ENCODE peak calls at places on chromosomes 6 and 20, in five cellular contexts. H is heart left ventricle, U is choroid plexus epithelial cell, Z is cardiac fibroblast, A is fibroblast of mammary gland. R is an unnamed sample.

GRCh38 chr6:168196881-168197635 is 118.0 kb upstream of the FRMD1 start:
- DNase-seq in H (peak; percentile 13), A (no peak), Z (no peak), U (no peak), R (no peak)

GRCh38 chr20:32737371-32738223 is 5.7 kb downstream of the COMMD7 start:
- DNase-seq in U (peak; percentile 81), H (no peak), A (peak; percentile 87), Z (peak; percentile 87), R (no peak)

GRCh38 chr6:168418631-168419250 is 22.2 kb upstream of the SMOC2 start:
- DNase-seq in U (no peak), H (no peak), Z (no peak), A (no peak), R (no peak)

GRCh38 chr6:34489229-34489805 is 23.4 kb downstream of the PACSIN1 start:
- DNase-seq in A (no peak), H (no peak), U (no peak), Z (no peak), R (no peak)

GRCh38 chr6:25050356-25050755 is 114.6 kb upstream of the RIPOR2 start:
- DNase-seq in H (no peak), U (peak; percentile 88), Z (peak; percentile 41), A (peak; percentile 86), R (no peak)

GRCh38 chr6:162032620-162033019 is 694.9 kb downstream of the PRKN start:
- DNase-seq in H (no peak), A (peak; percentile 89), U (peak; percentile 66), Z (peak; percentile 26), R (no peak)

GRCh38 chr6:143110572-143110971 is 49.9 kb downstream of the AIG1 start:
- DNase-seq in U (peak; percentile 45), Z (peak; percentile 60), A (peak; percentile 63), H (no peak), R (no peak)

GRCh38 chr20:63978319-63979220 is 872 bp downstream of the SAMD10 start:
- DNase-seq in U (peak; percentile 45), Z (peak; percentile 32), H (peak; percentile 84), A (no peak), R (peak; percentile 78)

GRCh38 chr6:160919713-160920112 is 71.9 kb upstream of the MAP3K4 start:
- DNase-seq in U (peak; percentile 91), H (no peak), Z (peak; percentile 93), A (peak; percentile 92), R (no peak)

GRCh38 chr6:124319410-124319809 is 515.7 kb downstream of the NKAIN2 start:
- DNase-seq in Z (no peak), U (no peak), H (no peak), A (no peak), R (no peak)

GRCh38 chr6:128233501-128233900 is 286.9 kb downstream of the PTPRK start:
- DNase-seq in U (no peak), A (no peak), Z (no peak), H (no peak), R (no peak)

GRCh38 chr20:44720994-44721784 is 6.0 kb downstream of the CCN5 start:
- DNase-seq in Z (peak; percentile 92), A (peak; percentile 86), U (peak; percentile 82), H (peak; percentile 63), R (no peak)

GRCh38 chr6:42545226-42545773 is 18.5 kb upstream of the UBR2 start:
- DNase-seq in A (no peak), U (no peak), Z (no peak), H (no peak), R (no peak)

GRCh38 chr6:116500969-116501433 is 10.4 kb upstream of the CALHM5 start:
- DNase-seq in H (no peak), Z (peak; percentile 17), A (peak; percentile 38), U (peak; percentile 45), R (no peak)

GRCh38 chr6:3247255-3248146 is 11.2 kb upstream of the PSMG4 start:
- DNase-seq in A (peak; percentile 82), U (peak; percentile 97), H (peak; percentile 62), Z (peak; percentile 86), R (no peak)

GRCh38 chr20:63006611-63007471 is at the start of gene BHLHE23:
- DNase-seq in U (no peak), H (no peak), Z (no peak), A (no peak), R (peak; percentile 30)

GRCh38 chr6:29014729-29015608 is 9.9 kb upstream of the ZNF311 start:
- DNase-seq in Z (no peak), U (peak; percentile 26), H (no peak), A (peak; percentile 38), R (no peak)

GRCh38 chr6:150273457-150274309 is 95.1 kb upstream of the IYD start:
- DNase-seq in A (no peak), Z (no peak), U (peak; percentile 74), H (no peak), R (no peak)

GRCh38 chr20:50467618-50468373 is 42.4 kb upstream of the PTPN1 start:
- DNase-seq in Z (peak; percentile 66), H (peak; percentile 49), A (peak; percentile 55), U (peak; percentile 75), R (no peak)

GRCh38 chr6:150967910-150968309 is 102.4 kb downstream of the MTHFD1L start:
- DNase-seq in H (no peak), Z (no peak), U (peak; percentile 44), A (no peak), R (no peak)

GRCh38 chr6:140713495-140713894 is 1339.0 kb upstream of the CITED2 start:
- DNase-seq in A (no peak), Z (no peak), H (no peak), U (no peak), R (no peak)

GRCh38 chr6:107314644-107315043 is 144.7 kb downstream of the PDSS2 start:
- DNase-seq in U (no peak), Z (no peak), A (no peak), H (no peak), R (no peak)

GRCh38 chr6:48111575-48111974 is 578 bp upstream of the PTCHD4 start:
- DNase-seq in A (no peak), H (no peak), U (peak; percentile 9), Z (peak; percentile 20), R (no peak)

GRCh38 chr20:53827996-53828672 is 234.5 kb upstream of the ZNF217 start:
- DNase-seq in H (no peak), Z (peak; percentile 100), U (peak; percentile 100), A (peak; percentile 100), R (no peak)

GRCh38 chr6:146700078-146700686 is 101.4 kb downstream of the ADGB start:
- DNase-seq in H (peak; percentile 78), Z (peak; percentile 90), U (peak; percentile 94), A (peak; percentile 87), R (peak; percentile 21)

GRCh38 chr6:117908246-117909107 is 1.4 kb downstream of the SLC35F1 start:
- DNase-seq in Z (no peak), H (no peak), A (no peak), U (no peak), R (no peak)

GRCh38 chr6:117907600-117908245 is 659 bp downstream of the SLC35F1 start:
- DNase-seq in Z (no peak), U (no peak), H (no peak), A (no peak), R (no peak)

GRCh38 chr6:117906454-117906904 is 585 bp upstream of the SLC35F1 start:
- DNase-seq in H (no peak), A (no peak), Z (no peak), U (no peak), R (no peak)

GRCh38 chr6:117909638-117910037 is 2.6 kb downstream of the SLC35F1 start:
- DNase-seq in Z (no peak), U (no peak), H (no peak), A (no peak), R (no peak)

GRCh38 chr6:117906905-117907599 is at the start of gene SLC35F1:
- DNase-seq in U (peak; percentile 33), H (peak; percentile 27), Z (peak; percentile 26), A (no peak), R (peak; percentile 25)
- TF ChIP-seq CTCF in U (peak; percentile 51), H (peak; percentile 49), Z (peak; percentile 20), A (peak; percentile 30), R (peak; percentile 57)

DNA sequence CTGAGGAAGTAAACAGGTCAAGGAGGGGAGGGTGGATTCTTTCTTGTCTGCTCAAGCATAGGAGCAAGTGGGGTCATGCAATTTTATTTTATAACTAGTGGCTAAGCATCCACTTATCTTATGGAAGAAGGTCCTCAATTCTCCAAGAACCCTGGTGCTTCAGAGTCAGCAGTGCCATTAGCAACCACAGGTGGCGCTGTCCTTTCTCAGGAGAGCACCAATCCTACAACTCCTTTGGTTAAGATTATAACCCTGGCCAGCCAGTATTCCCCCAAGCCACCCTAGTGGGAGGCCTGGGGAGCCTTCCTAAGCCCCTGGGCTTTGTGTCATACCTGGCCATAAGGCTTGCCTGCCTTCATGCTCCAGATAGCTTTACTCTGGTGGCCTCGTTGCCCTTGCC is 60.7 kb downstream of the PCSK2 start:
- DNase-seq in U (no peak), H (no peak), A (no peak), Z (no peak), R (no peak)
- TF ChIP-seq CTCF in U (no peak), H (no peak), A (peak; percentile 15), Z (peak; percentile 13), R (no peak)

GRCh38 chr20:8757146-8757545 is 311.7 kb upstream of the PLCB4 start:
- DNase-seq in H (no peak), A (peak; percentile 97), Z (peak; percentile 84), U (peak; percentile 87), R (no peak)
- TF ChIP-seq CTCF in H (no peak), A (no peak), Z (peak; percentile 2), U (no peak), R (no peak)

GRCh38 chr6:86193821-86194220 is 551.1 kb upstream of the SYNCRIP start:
- DNase-seq in U (no peak), A (no peak), Z (no peak), H (no peak), R (no peak)

GRCh38 chr6:86192123-86192522 is 549.4 kb upstream of the SYNCRIP start:
- DNase-seq in U (peak; percentile 6), A (peak; percentile 2), H (no peak), Z (peak; percentile 12), R (no peak)
- TF ChIP-seq CTCF in U (peak; percentile 16), A (peak; percentile 4), H (peak; percentile 19), Z (no peak), R (no peak)

GRCh38 chr6:134918418-134918961 is 31.4 kb downstream of the ALDH8A1 start:
- DNase-seq in U (no peak), H (no peak), A (no peak), Z (no peak), R (no peak)
- TF ChIP-seq CTCF in U (no peak), H (no peak), A (no peak), Z (no peak), R (no peak)

R was measured in left ventricle myocardium inferior.